ENCODE peak calls at places on chromosome 16, in four cellular contexts. Q, W, L and G are unnamed samples.

GRCh38 chr16:57592591-57593003 is 35.8 kb upstream of the ADGRG1 start:
- DNase-seq in Q (no peak), W (no peak), L (no peak), G (no peak)

GRCh38 chr16:2767891-2768290 is 9.2 kb downstream of the ELOB start:
- DNase-seq in Q (no peak), W (no peak), L (no peak), G (no peak)

GRCh38 chr16:86671486-86672214 is 93.3 kb downstream of the FOXL1 start:
- DNase-seq in Q (no peak), W (no peak), L (no peak), G (no peak)

GRCh38 chr16:87947356-87948118 is 3.7 kb upstream of the BANP start:
- DNase-seq in Q (no peak), W (no peak), L (no peak), G (no peak)

GRCh38 chr16:4316103-4316731 is 350 bp downstream of the GLIS2 start:
- DNase-seq in Q (no peak), W (no peak), L (peak; percentile 47), G (peak; percentile 78)

GRCh38 chr16:86542756-86543750 is 12.0 kb downstream of the MTHFSD start:
- DNase-seq in Q (no peak), W (no peak), L (no peak), G (no peak)

GRCh38 chr16:87384162-87384999 is 805 bp upstream of the FBXO31 start:
- DNase-seq in Q (no peak), W (peak; percentile 76), L (no peak), G (no peak)

GRCh38 chr16:4290236-4290830 is 17.5 kb upstream of the TFAP4 start:
- DNase-seq in Q (no peak), W (peak; percentile 95), L (peak; percentile 97), G (peak; percentile 73)

GRCh38 chr16:29710227-29711219 is 31.5 kb downstream of the QPRT start:
- DNase-seq in Q (peak; percentile 60), W (peak; percentile 66), L (peak; percentile 88), G (peak; percentile 72)

GRCh38 chr16:29708917-29709600 is 30.1 kb downstream of the QPRT start:
- DNase-seq in Q (no peak), W (no peak), L (peak; percentile 90), G (peak; percentile 88)

GRCh38 chr16:71439531-71439930 is 2.3 kb downstream of the TLE7 start:
- DNase-seq in Q (no peak), W (no peak), L (no peak), G (no peak)

GRCh38 chr16:31416371-31416770 is 11.8 kb downstream of the COX6A2 start:
- DNase-seq in Q (no peak), W (no peak), L (no peak), G (no peak)

GRCh38 chr16:63702981-63703590 is 1418.8 kb downstream of the CDH11 start:
- DNase-seq in Q (no peak), W (no peak), L (peak; percentile 38), G (peak; percentile 73)

GRCh38 chr16:7303014-7303676 is 29.5 kb upstream of the RBFOX1 start:
- DNase-seq in Q (no peak), W (no peak), L (peak; percentile 59), G (peak; percentile 78)

GRCh38 chr16:65201446-65202010 is 79.7 kb upstream of the CDH11 start:
- DNase-seq in Q (no peak), W (no peak), L (no peak), G (no peak)

GRCh38 chr16:31202402-31203385 is at the start of gene PYCARD:
- DNase-seq in Q (peak; percentile 36), W (peak; percentile 35), L (peak; percentile 61), G (peak; percentile 83)

GRCh38 chr16:2912330-2913199 is 834 bp downstream of the FLYWCH1 start:
- DNase-seq in Q (peak; percentile 54), W (no peak), L (peak; percentile 22), G (peak; percentile 68)

GRCh38 chr16:23509763-23510153 is 536 bp downstream of the GGA2 start:
- DNase-seq in Q (peak; percentile 42), W (no peak), L (peak; percentile 49), G (peak; percentile 66)

GRCh38 chr16:68499011-68499410 is 40.1 kb upstream of the ZFP90 start:
- DNase-seq in Q (no peak), W (no peak), L (no peak), G (no peak)

GRCh38 chr16:66273644-66274334 is 92.7 kb upstream of the CDH5 start:
- DNase-seq in Q (no peak), W (peak; percentile 16), L (peak; percentile 50), G (peak; percentile 77)

GRCh38 chr16:27786881-27787625 is 237.1 kb downstream of the KATNIP start:
- DNase-seq in Q (no peak), W (no peak), L (no peak), G (no peak)

GRCh38 chr16:11717811-11718210 is 24.8 kb downstream of the TXNDC11 start:
- DNase-seq in Q (no peak), W (no peak), L (no peak), G (no peak)
- H3K4me1 ChIP-seq in Q (no peaks in the 10 kb centered on the region), W (peaks cover 21% of the 10 kb centered on the region), L (no peaks in the 10 kb centered on the region), G (no peaks in the 10 kb centered on the region)

DNA sequence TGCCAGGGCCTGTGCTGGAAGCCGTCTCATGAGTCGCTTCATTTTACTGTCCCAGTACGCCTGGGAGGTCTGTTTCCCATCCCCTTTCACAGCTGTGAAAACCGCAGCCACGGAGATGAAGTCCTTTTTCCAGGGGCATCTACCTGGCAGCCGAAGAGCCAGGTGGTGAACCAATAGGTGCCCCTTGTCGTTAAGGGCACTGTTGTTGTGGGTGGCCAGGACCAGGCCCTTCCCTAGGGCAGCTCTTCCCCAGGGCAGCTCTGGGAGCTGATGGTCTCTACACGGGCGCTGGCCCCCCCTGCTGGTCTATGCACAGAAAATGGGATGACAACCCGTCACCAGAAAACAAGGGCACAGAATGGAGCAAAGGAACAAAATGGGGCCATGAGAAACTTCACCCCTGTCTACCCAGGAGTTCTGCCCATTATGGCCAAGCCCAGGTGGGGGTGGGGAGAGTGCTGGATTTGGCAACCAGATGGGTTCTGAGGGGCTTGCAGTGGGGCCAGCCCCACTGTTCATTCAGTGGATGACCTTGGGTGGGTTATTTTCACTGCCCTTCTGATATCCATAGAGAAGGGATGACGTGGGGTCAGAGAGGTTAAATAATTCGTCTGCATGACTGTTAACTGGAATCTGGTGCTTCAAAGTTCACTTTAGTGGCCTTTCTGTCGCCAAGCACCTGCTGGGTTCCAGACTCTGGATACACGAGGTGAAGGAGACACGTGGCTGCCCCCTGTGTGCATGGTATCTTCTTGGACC is 11.5 kb downstream of the RMI2 start:
- DNase-seq in Q (peak; percentile 51), W (peak; percentile 58), L (peak; percentile 84), G (peak; percentile 92)
- H3K27ac ChIP-seq in Q (no peak overlapping the region), W (peak overlapping the region; percentile 58), L (no peak overlapping the region), G (no peak overlapping the region)

GRCh38 chr16:79593074-79593531 is 7.4 kb downstream of the MAF start:
- DNase-seq in Q (no peak), W (no peak), L (no peak), G (no peak)
- H3K4me1 ChIP-seq in Q (no peaks in the 10 kb centered on the region), W (no peaks in the 10 kb centered on the region), L (peaks cover 3% of the 10 kb centered on the region), G (no peaks in the 10 kb centered on the region)

GRCh38 chr16:55453909-55454308 is 25.1 kb upstream of the MMP2 start:
- DNase-seq in Q (no peak), W (no peak), L (no peak), G (no peak)
- H3K27ac ChIP-seq in Q (no peak overlapping the region), W (no peak overlapping the region), L (no peak overlapping the region), G (no peak overlapping the region)

GRCh38 chr16:24838554-24839266 is 7.1 kb upstream of the SLC5A11 start:
- DNase-seq in Q (peak; percentile 91), W (peak; percentile 80), L (no peak), G (peak; percentile 33)

GRCh38 chr16:24836836-24837235 is 8.9 kb upstream of the SLC5A11 start:
- DNase-seq in Q (no peak), W (no peak), L (no peak), G (no peak)

GRCh38 chr16:24837969-24838368 is 7.8 kb upstream of the SLC5A11 start:
- DNase-seq in Q (no peak), W (no peak), L (no peak), G (peak; percentile 28)

GRCh38 chr16:24833352-24833751 is 12.4 kb upstream of the SLC5A11 start:
- DNase-seq in Q (no peak), W (no peak), L (no peak), G (no peak)

GRCh38 chr16:24834459-24835335 is 11.1 kb upstream of the SLC5A11 start:
- DNase-seq in Q (peak; percentile 52), W (peak; percentile 76), L (peak; percentile 54), G (peak; percentile 81)
- H3K4me1 ChIP-seq in Q (peaks cover 12% of the 10 kb centered on the region), W (peaks cover 31% of the 10 kb centered on the region), L (no peaks in the 10 kb centered on the region), G (no peaks in the 10 kb centered on the region)

GRCh38 chr16:17527538-17527937 is 56.8 kb upstream of the XYLT1 start:
- DNase-seq in Q (no peak), W (no peak), L (no peak), G (no peak)
- H3K27ac ChIP-seq in Q (no peak overlapping the region), W (no peak overlapping the region), L (no peak overlapping the region), G (no peak overlapping the region)

GRCh38 chr16:89410794-89411309 is 79.5 kb downstream of the ANKRD11 start:
- DNase-seq in Q (peak; percentile 97), W (no peak), L (no peak), G (no peak)

GRCh38 chr16:89407925-89408300 is 82.4 kb downstream of the ANKRD11 start:
- DNase-seq in Q (peak; percentile 16), W (no peak), L (no peak), G (no peak)

GRCh38 chr16:89408315-89408714 is 82.0 kb downstream of the ANKRD11 start:
- DNase-seq in Q (no peak), W (no peak), L (no peak), G (no peak)

GRCh38 chr16:89410322-89410721 is 80.0 kb downstream of the ANKRD11 start:
- DNase-seq in Q (no peak), W (no peak), L (no peak), G (no peak)

DNA sequence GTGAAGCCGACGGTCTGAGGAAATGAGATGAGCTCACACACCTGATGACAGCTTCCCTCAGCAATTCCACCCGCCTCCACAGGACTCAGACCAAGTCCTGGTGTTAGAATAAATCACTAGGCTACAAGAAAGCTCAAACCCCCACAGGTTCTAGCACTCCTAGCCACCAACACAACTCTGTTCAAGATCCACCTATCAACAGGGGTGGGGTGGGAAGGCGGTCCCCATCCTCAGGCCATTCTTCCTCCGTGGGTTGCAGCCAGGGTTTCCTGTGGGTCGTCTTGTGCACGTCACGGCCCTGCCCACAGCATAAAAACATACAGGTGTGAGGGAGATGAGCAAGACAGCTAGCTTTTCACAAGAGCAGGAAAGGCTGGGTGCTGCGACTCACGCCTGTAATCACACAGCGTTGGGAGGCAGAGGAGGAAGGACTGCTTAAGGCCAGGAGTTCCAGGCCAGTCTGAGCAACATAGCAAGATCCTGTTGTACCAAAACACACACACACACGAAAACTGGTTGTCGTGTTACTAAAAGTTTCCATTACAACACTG is 81.1 kb downstream of the ANKRD11 start:
- DNase-seq in Q (peak; percentile 19), W (no peak), L (peak; percentile 85), G (no peak)
- H3K4me1 ChIP-seq in Q (peaks cover 52% of the 10 kb centered on the region), W (peaks cover 64% of the 10 kb centered on the region), L (peaks cover 16% of the 10 kb centered on the region), G (peaks cover 19% of the 10 kb centered on the region)